ENCODE peak calls at places on chromosomes 5 and 9, in four cellular contexts. V is body of pancreas, Q is HEK293T, I is skeletal muscle cell. P is an unnamed sample.

GRCh38 chr5:54717870-54718269 is 200.3 kb downstream of the SNX18 start:
- DNase-seq in V (no peak), Q (no peak), I (no peak), P (no peak)

GRCh38 chr9:134228649-134229048 is 64.3 kb upstream of the RNU6ATAC start:
- DNase-seq in V (no peak), Q (no peak), I (no peak), P (no peak)

GRCh38 chr9:119164716-119165115 is 204.5 kb downstream of the BRINP1 start:
- DNase-seq in V (no peak), Q (no peak), I (no peak), P (no peak)

GRCh38 chr5:148973455-148973854 is 89.4 kb downstream of the SH3TC2 start:
- DNase-seq in V (no peak), Q (no peak), I (no peak), P (no peak)

GRCh38 chr5:1201327-1202025 is at the start of gene SLC6A19:
- DNase-seq in V (peak; percentile 28), Q (no peak), I (no peak), P (no peak)

GRCh38 chr5:171701138-171701537 is 84.5 kb upstream of the SMIM23 start:
- DNase-seq in V (no peak), Q (no peak), I (no peak), P (no peak)

GRCh38 chr9:86794356-86795046 is 152.8 kb downstream of the GAS1 start:
- DNase-seq in V (no peak), Q (no peak), I (peak; percentile 53), P (no peak)

GRCh38 chr5:93611900-93612898 is 29.2 kb downstream of the NR2F1 start:
- DNase-seq in V (peak; percentile 40), Q (no peak), I (no peak), P (peak; percentile 46)

GRCh38 chr9:110382731-110383130 is 45.1 kb upstream of the TXNDC8 start:
- DNase-seq in V (no peak), Q (no peak), I (no peak), P (no peak)

GRCh38 chr9:118331622-118332045 is 627.4 kb downstream of the TLR4 start:
- DNase-seq in V (no peak), Q (no peak), I (peak; percentile 73), P (peak; percentile 57)

GRCh38 chr5:59698774-59699173 is 194.8 kb downstream of the PDE4D start:
- DNase-seq in V (no peak), Q (no peak), I (no peak), P (no peak)

GRCh38 chr5:1511651-1512540 is 11.9 kb downstream of the LPCAT1 start:
- DNase-seq in V (peak; percentile 4), Q (no peak), I (peak; percentile 20), P (peak; percentile 14)

GRCh38 chr9:128743421-128743820 is 19.5 kb upstream of the ZDHHC12 start:
- DNase-seq in V (no peak), Q (no peak), I (no peak), P (no peak)

GRCh38 chr9:123550012-123550411 is 194.0 kb downstream of the CRB2 start:
- DNase-seq in V (no peak), Q (no peak), I (no peak), P (peak; percentile 51)

GRCh38 chr9:98993570-98993945 is 49.9 kb downstream of the COL15A1 start:
- DNase-seq in V (peak; percentile 15), Q (no peak), I (no peak), P (peak; percentile 39)

P was measured in adrenal gland.